ENCODE peak calls at places on chromosomes 11 and 22, in nine cellular contexts. L, E, G, C, U, M, A, K and P are unnamed samples.
A peak's percentile ranks its signal among the peaks of the same experiment; 100 is the strongest.

GRCh38 chr22:22684605-22685561 is 40.5 kb downstream of the GGTLC2 start:
- DNase-seq in L (no peak), E (no peak), G (no peak), C (no peak), U (no peak), M (peak; percentile 70), A (no peak), K (no peak), P (no peak)

GRCh38 chr22:28029201-28029948 is 110.3 kb upstream of the PITPNB start:
- DNase-seq in L (no peak), E (peak; percentile 61), G (peak; percentile 76), C (no peak), U (peak; percentile 79), M (no peak), A (no peak), K (no peak), P (peak; percentile 41)

GRCh38 chr11:2084721-2085120 is 54.5 kb downstream of the IGF2 start:
- DNase-seq in L (peak; percentile 37), E (no peak), G (no peak), C (no peak), U (peak; percentile 22), M (peak; percentile 0), A (no peak), K (no peak), P (peak; percentile 36)

GRCh38 chr11:4098026-4098621 is 3.5 kb downstream of the RRM1 start:
- DNase-seq in L (no peak), E (no peak), G (no peak), C (no peak), U (no peak), M (no peak), A (no peak), K (no peak), P (no peak)

GRCh38 chr11:64340671-64341335 is 799 bp downstream of the CCDC88B start:
- DNase-seq in L (peak; percentile 64), E (no peak), G (no peak), C (no peak), U (no peak), M (peak; percentile 90), A (no peak), K (no peak), P (peak; percentile 70)

GRCh38 chr11:18588297-18589252 is at the start of gene UEVLD:
- DNase-seq in L (peak; percentile 87), E (peak; percentile 94), G (peak; percentile 93), C (peak; percentile 30), U (peak; percentile 88), M (peak; percentile 60), A (peak; percentile 97), K (peak; percentile 58), P (peak; percentile 93)

GRCh38 chr11:58957922-58958321 is 18.6 kb downstream of the GLYATL1 start:
- DNase-seq in L (no peak), E (no peak), G (no peak), C (no peak), U (no peak), M (no peak), A (no peak), K (no peak), P (no peak)

GRCh38 chr11:27183672-27184457 is 143.2 kb downstream of the BBOX1 start:
- DNase-seq in L (no peak), E (peak; percentile 44), G (peak; percentile 33), C (peak; percentile 55), U (no peak), M (peak; percentile 23), A (peak; percentile 33), K (no peak), P (no peak)

GRCh38 chr11:84549221-84549620 is 1077.9 kb downstream of the DLG2 start:
- DNase-seq in L (no peak), E (no peak), G (no peak), C (no peak), U (no peak), M (peak; percentile 22), A (no peak), K (no peak), P (no peak)

GRCh38 chr11:11155962-11156815 is 196.9 kb downstream of the CSNK2A3 start:
- DNase-seq in L (no peak), E (no peak), G (no peak), C (no peak), U (no peak), M (no peak), A (peak; percentile 32), K (peak; percentile 31), P (no peak)

GRCh38 chr11:29616611-29617010 is 400.2 kb downstream of the KCNA4 start:
- DNase-seq in L (no peak), E (no peak), G (no peak), C (no peak), U (no peak), M (no peak), A (no peak), K (no peak), P (no peak)

GRCh38 chr22:44166448-44166847 is 14.3 kb upstream of the PARVG start:
- DNase-seq in L (no peak), E (no peak), G (no peak), C (no peak), U (no peak), M (no peak), A (no peak), K (no peak), P (no peak)

GRCh38 chr22:39313258-39314001 is 6.0 kb downstream of the RPL3 start:
- DNase-seq in L (no peak), E (no peak), G (no peak), C (no peak), U (no peak), M (no peak), A (no peak), K (no peak), P (no peak)
- H3K27ac ChIP-seq in L (peak overlapping the region; percentile 96), E (peak overlapping the region; percentile 74), G (peak overlapping the region; percentile 98), C (peak overlapping the region; percentile 71), U (peak overlapping the region; percentile 65), M (no peak overlapping the region), A (peak overlapping the region; percentile 54), K (no peak overlapping the region), P (peak overlapping the region; percentile 26)

GRCh38 chr22:37905534-37906363 is at the start of gene MICALL1:
- DNase-seq in L (peak; percentile 83), E (peak; percentile 81), G (peak; percentile 90), C (no peak), U (peak; percentile 64), M (peak; percentile 76), A (peak; percentile 51), K (no peak), P (peak; percentile 78)

GRCh38 chr22:37904572-37905533 is 1.2 kb upstream of the MICALL1 start:
- DNase-seq in L (peak; percentile 95), E (no peak), G (peak; percentile 83), C (peak; percentile 69), U (no peak), M (no peak), A (peak; percentile 84), K (no peak), P (peak; percentile 61)

GRCh38 chr22:37906364-37907008 is 389 bp downstream of the MICALL1 start:
- DNase-seq in L (no peak), E (peak; percentile 40), G (peak; percentile 38), C (no peak), U (no peak), M (peak; percentile 48), A (no peak), K (no peak), P (peak; percentile 59)

GRCh38 chr22:37909756-37910155 is 3.7 kb downstream of the MICALL1 start:
- DNase-seq in L (no peak), E (no peak), G (no peak), C (no peak), U (no peak), M (no peak), A (no peak), K (no peak), P (no peak)

GRCh38 chr22:37907036-37907954 is 1.2 kb downstream of the MICALL1 start:
- DNase-seq in L (no peak), E (no peak), G (no peak), C (no peak), U (no peak), M (no peak), A (no peak), K (no peak), P (no peak)
- H3K4me1 ChIP-seq in L (peaks cover 13% of the 10 kb centered on the region), E (peaks cover 38% of the 10 kb centered on the region), G (peaks cover 41% of the 10 kb centered on the region), C (peaks cover 12% of the 10 kb centered on the region), U (peaks cover 8% of the 10 kb centered on the region), M (peaks cover 5% of the 10 kb centered on the region), A (peaks cover 28% of the 10 kb centered on the region), K (peaks cover 24% of the 10 kb centered on the region), P (peaks cover 17% of the 10 kb centered on the region)

GRCh38 chr11:132026746-132027145 is 656.3 kb downstream of the NTM start:
- DNase-seq in L (no peak), E (no peak), G (no peak), C (no peak), U (no peak), M (no peak), A (no peak), K (no peak), P (no peak)

GRCh38 chr11:132032555-132032954 is 662.1 kb downstream of the NTM start:
- DNase-seq in L (no peak), E (no peak), G (no peak), C (no peak), U (no peak), M (no peak), A (no peak), K (no peak), P (no peak)

GRCh38 chr11:132030896-132031295 is 660.5 kb downstream of the NTM start:
- DNase-seq in L (no peak), E (no peak), G (no peak), C (no peak), U (no peak), M (no peak), A (no peak), K (no peak), P (no peak)

GRCh38 chr11:132024587-132025295 is 654.3 kb downstream of the NTM start:
- DNase-seq in L (no peak), E (no peak), G (no peak), C (peak; percentile 12), U (no peak), M (no peak), A (no peak), K (no peak), P (no peak)

GRCh38 chr11:132028380-132029240 is 658.2 kb downstream of the NTM start:
- DNase-seq in L (no peak), E (no peak), G (no peak), C (peak; percentile 4), U (no peak), M (no peak), A (no peak), K (no peak), P (no peak)
- TF ChIP-seq CTCF in L (peak; percentile 58), E (peak; percentile 29), G (no peak), C (peak; percentile 71), U (peak; percentile 65), M (peak; percentile 74), A (no peak), K (peak; percentile 57), P (peak; percentile 4)

GRCh38 chr11:104841185-104841584 is 57.1 kb downstream of the CASP12 start:
- DNase-seq in L (no peak), E (no peak), G (no peak), C (no peak), U (no peak), M (no peak), A (no peak), K (no peak), P (no peak)

GRCh38 chr11:104841973-104842372 is 56.3 kb downstream of the CASP12 start:
- DNase-seq in L (no peak), E (no peak), G (no peak), C (no peak), U (no peak), M (no peak), A (no peak), K (no peak), P (no peak)

GRCh38 chr11:104837969-104838639 is 60.2 kb downstream of the CASP12 start:
- DNase-seq in L (no peak), E (no peak), G (no peak), C (no peak), U (no peak), M (no peak), A (no peak), K (no peak), P (no peak)

GRCh38 chr11:104836711-104837110 is 61.5 kb downstream of the CASP12 start:
- DNase-seq in L (no peak), E (no peak), G (no peak), C (no peak), U (no peak), M (no peak), A (no peak), K (no peak), P (no peak)
- H3K27ac ChIP-seq in L (no peak overlapping the region), E (no peak overlapping the region), G (no peak overlapping the region), C (no peak overlapping the region), U (no peak overlapping the region), M (no peak overlapping the region), A (no peak overlapping the region), K (no peak overlapping the region), P (no peak overlapping the region)